ENCODE peak calls at places on chromosome 17, in five cellular contexts. One of them, this sample, is unnamed.

GRCh38 chr17:82019905-82020873 is 2.5 kb downstream of the CENPX start:
- DNase-seq in K562: peak
- DNase-seq in GM12878: no peak
- DNase-seq in HepG2: peak
- DNase-seq in H1: peak
- DNase-seq in this sample: peak

GRCh38 chr17:7026471-7027115 is 3.7 kb downstream of the BCL6B start:
- DNase-seq in H1: no peak
- DNase-seq in HepG2: no peak
- DNase-seq in GM12878: no peak
- DNase-seq in K562: no peak
- DNase-seq in this sample: no peak

GRCh38 chr17:1813088-1813487 is 16.6 kb downstream of the SMYD4 start:
- DNase-seq in K562: no peak
- DNase-seq in GM12878: no peak
- DNase-seq in HepG2: no peak
- DNase-seq in H1: no peak
- DNase-seq in this sample: no peak

GRCh38 chr17:9195961-9196668 is 174.8 kb downstream of the NTN1 start:
- DNase-seq in GM12878: no peak
- DNase-seq in K562: no peak
- DNase-seq in H1: no peak
- DNase-seq in HepG2: no peak
- DNase-seq in this sample: no peak

GRCh38 chr17:46144246-46144645 is 49.0 kb downstream of the KANSL1 start:
- DNase-seq in GM12878: no peak
- DNase-seq in K562: no peak
- DNase-seq in H1: no peak
- DNase-seq in HepG2: no peak
- DNase-seq in this sample: no peak

GRCh38 chr17:43754947-43755346 is 3.6 kb downstream of the SOST start:
- DNase-seq in GM12878: no peak
- DNase-seq in H1: peak
- DNase-seq in K562: no peak
- DNase-seq in HepG2: no peak
- DNase-seq in this sample: no peak

GRCh38 chr17:77451894-77452852 is 311.4 kb downstream of the SEC14L1 start:
- DNase-seq in H1: peak
- DNase-seq in K562: peak
- DNase-seq in HepG2: peak
- DNase-seq in GM12878: no peak
- DNase-seq in this sample: no peak

GRCh38 chr17:38327936-38328335 is 15.8 kb downstream of the GPR179 start:
- DNase-seq in K562: no peak
- DNase-seq in GM12878: no peak
- DNase-seq in HepG2: no peak
- DNase-seq in H1: no peak
- DNase-seq in this sample: no peak

GRCh38 chr17:66898536-66898935 is 63.6 kb downstream of the CACNG5 start:
- DNase-seq in HepG2: no peak
- DNase-seq in H1: no peak
- DNase-seq in K562: no peak
- DNase-seq in GM12878: no peak
- DNase-seq in this sample: no peak

GRCh38 chr17:2695961-2696760 is 15.4 kb downstream of the CLUH start:
- DNase-seq in HepG2: no peak
- DNase-seq in GM12878: no peak
- DNase-seq in H1: no peak
- DNase-seq in K562: no peak
- DNase-seq in this sample: no peak

GRCh38 chr17:48313096-48313495 is 116.9 kb downstream of the SKAP1 start:
- DNase-seq in HepG2: no peak
- DNase-seq in K562: no peak
- DNase-seq in H1: no peak
- DNase-seq in GM12878: no peak
- DNase-seq in this sample: no peak

GRCh38 chr17:33686171-33686570 is 393.1 kb upstream of the ASIC2 start:
- DNase-seq in K562: peak
- DNase-seq in H1: peak
- DNase-seq in GM12878: no peak
- DNase-seq in HepG2: no peak
- DNase-seq in this sample: peak

GRCh38 chr17:39653662-39654331 is 11.4 kb upstream of the TCAP start:
- DNase-seq in K562: peak
- DNase-seq in H1: peak
- DNase-seq in HepG2: peak
- DNase-seq in GM12878: no peak
- DNase-seq in this sample: peak

GRCh38 chr17:45170976-45171337 is 9.3 kb downstream of the HEXIM2 start:
- DNase-seq in HepG2: no peak
- DNase-seq in H1: no peak
- DNase-seq in GM12878: no peak
- DNase-seq in K562: no peak
- DNase-seq in this sample: peak

GRCh38 chr17:73646409-73647305 is 2.4 kb upstream of the SDK2 start:
- DNase-seq in HepG2: peak
- DNase-seq in H1: peak
- DNase-seq in GM12878: no peak
- DNase-seq in K562: peak
- DNase-seq in this sample: peak

GRCh38 chr17:885971-886571 is 93.5 kb downstream of the NXN start:
- DNase-seq in GM12878: no peak
- DNase-seq in K562: no peak
- DNase-seq in H1: no peak
- DNase-seq in HepG2: no peak
- DNase-seq in this sample: no peak

GRCh38 chr17:36591434-36592315 is at the start of gene DHRS11:
- DNase-seq in GM12878: no peak
- DNase-seq in HepG2: peak
- DNase-seq in H1: peak
- DNase-seq in K562: peak
- DNase-seq in this sample: peak
- TF ChIP-seq HDAC2 in GM12878: no peak
- TF ChIP-seq HDAC2 in HepG2: peak
- TF ChIP-seq HDAC2 in H1: no peak
- TF ChIP-seq HDAC2 in K562: no peak
- TF ChIP-seq HDAC2 in this sample: no peak

GRCh38 chr17:13114601-13115024 is 96.8 kb upstream of the ELAC2 start:
- DNase-seq in K562: peak
- DNase-seq in HepG2: peak
- DNase-seq in GM12878: no peak
- DNase-seq in H1: peak
- DNase-seq in this sample: peak
- TF ChIP-seq RFX5 in K562: no peak
- TF ChIP-seq RFX5 in HepG2: no peak
- TF ChIP-seq RFX5 in GM12878: no peak
- TF ChIP-seq RFX5 in H1: no peak
- TF ChIP-seq RFX5 in this sample: no peak

DNA sequence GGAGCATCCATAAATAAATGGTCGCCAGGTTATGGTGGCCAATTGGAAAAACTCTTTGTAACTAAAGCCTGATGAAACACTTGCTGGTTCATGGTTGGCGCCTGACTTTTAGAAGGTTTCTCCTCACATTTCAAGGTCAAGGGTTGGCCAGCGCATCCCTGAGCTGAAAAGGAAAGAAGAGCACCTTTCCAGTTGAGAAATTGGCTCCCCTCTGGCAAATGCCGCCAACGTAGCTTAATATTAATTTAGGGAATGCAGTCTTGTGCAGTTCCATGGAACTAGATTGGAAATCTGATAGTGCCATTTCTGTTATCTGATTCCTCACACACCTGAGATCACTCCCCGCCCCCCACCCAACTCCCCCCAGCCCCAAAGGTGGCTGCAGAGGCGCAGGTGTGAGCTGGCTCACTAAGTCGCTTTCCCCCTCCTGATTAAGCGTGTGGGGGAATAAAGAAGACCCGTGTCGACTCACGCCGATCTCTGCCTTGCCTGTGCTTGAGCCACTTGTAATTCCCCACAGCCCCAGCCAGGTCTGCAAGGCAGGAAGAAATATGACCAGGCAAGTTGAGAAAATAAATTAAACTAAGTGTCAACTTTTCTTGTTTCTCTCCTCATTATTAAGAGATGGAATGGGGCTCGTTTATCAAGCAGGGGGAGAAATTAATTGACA is 157.8 kb downstream of the CCDC182 start:
- DNase-seq in HepG2: no peak
- DNase-seq in H1: no peak
- DNase-seq in K562: no peak
- DNase-seq in GM12878: no peak
- DNase-seq in this sample: no peak
- TF ChIP-seq RAD21 in HepG2: no peak
- TF ChIP-seq RAD21 in H1: no peak
- TF ChIP-seq RAD21 in K562: no peak
- TF ChIP-seq RAD21 in GM12878: no peak
- TF ChIP-seq RAD21 in this sample: no peak

GRCh38 chr17:57512258-57512657 is 232.8 kb downstream of the CCDC182 start:
- DNase-seq in HepG2: no peak
- DNase-seq in K562: no peak
- DNase-seq in H1: no peak
- DNase-seq in GM12878: no peak
- DNase-seq in this sample: no peak

GRCh38 chr17:57517216-57517518 is 227.9 kb downstream of the CCDC182 start:
- DNase-seq in HepG2: peak
- DNase-seq in K562: no peak
- DNase-seq in H1: no peak
- DNase-seq in GM12878: no peak
- DNase-seq in this sample: no peak

GRCh38 chr17:57516290-57517215 is 228.5 kb downstream of the CCDC182 start:
- DNase-seq in GM12878: no peak
- DNase-seq in K562: no peak
- DNase-seq in HepG2: peak
- DNase-seq in H1: no peak
- DNase-seq in this sample: no peak

GRCh38 chr17:57515662-57516211 is 229.4 kb downstream of the CCDC182 start:
- DNase-seq in H1: no peak
- DNase-seq in HepG2: no peak
- DNase-seq in GM12878: no peak
- DNase-seq in K562: no peak
- DNase-seq in this sample: no peak

GRCh38 chr17:57514614-57515013 is 230.5 kb downstream of the CCDC182 start:
- DNase-seq in GM12878: no peak
- DNase-seq in H1: no peak
- DNase-seq in HepG2: no peak
- DNase-seq in K562: no peak
- DNase-seq in this sample: no peak
- TF ChIP-seq HDAC2 in GM12878: no peak
- TF ChIP-seq HDAC2 in H1: no peak
- TF ChIP-seq HDAC2 in HepG2: no peak
- TF ChIP-seq HDAC2 in K562: no peak
- TF ChIP-seq HDAC2 in this sample: no peak